ENCODE peak calls at places on chromosomes 12 and 14, in ten cellular contexts. E is uterus, T is RWPE2, D is astrocyte of the spinal cord, H is GM06990, A is tibial artery, K is lower lobe of right lung, Q is ovary, R is WTC11, C is endodermal cell. G is an unnamed sample.

GRCh38 chr12:57632898-57633825 is at the start of gene B4GALNT1:
- DNase-seq in E (peak), T (peak), D (peak), H (peak), A (no peak), K (peak), Q (peak), R (peak), C (peak), G (peak)

GRCh38 chr12:96401061-96401871 is 1.0 kb upstream of the CDK17 start:
- DNase-seq in E (no peak), T (no peak), D (peak), H (peak), A (no peak), K (no peak), Q (peak), R (no peak), C (peak), G (no peak)

GRCh38 chr12:114701553-114701952 is 17.6 kb upstream of the TBX3 start:
- DNase-seq in E (no peak), T (no peak), D (no peak), H (no peak), A (no peak), K (no peak), Q (no peak), R (no peak), C (no peak), G (no peak)

GRCh38 chr12:53737951-53738833 is 10.9 kb upstream of the CALCOCO1 start:
- DNase-seq in E (no peak), T (no peak), D (no peak), H (no peak), A (no peak), K (no peak), Q (no peak), R (peak), C (peak), G (no peak)

GRCh38 chr14:50964683-50965390 is 20.6 kb upstream of the PYGL start:
- DNase-seq in E (peak), T (peak), D (peak), H (no peak), A (peak), K (no peak), Q (no peak), R (no peak), C (no peak), G (no peak)

GRCh38 chr12:101076940-101077351 is 133.1 kb downstream of the SLC5A8 start:
- DNase-seq in E (no peak), T (no peak), D (no peak), H (no peak), A (no peak), K (no peak), Q (no peak), R (no peak), C (peak), G (no peak)

GRCh38 chr12:13171921-13172859 is 24.3 kb upstream of the EMP1 start:
- DNase-seq in E (no peak), T (peak), D (no peak), H (peak), A (no peak), K (no peak), Q (no peak), R (peak), C (peak), G (no peak)

GRCh38 chr14:35401853-35402252 is 2.7 kb downstream of the NFKBIA start:
- DNase-seq in E (peak), T (no peak), D (no peak), H (no peak), A (peak), K (no peak), Q (peak), R (no peak), C (no peak), G (no peak)

GRCh38 chr14:100900837-100901390 is 2.6 kb downstream of the RTL1 start:
- DNase-seq in E (no peak), T (peak), D (no peak), H (no peak), A (peak), K (peak), Q (peak), R (peak), C (peak), G (peak)

GRCh38 chr12:48265792-48266191 is 62.7 kb upstream of the OR10AD1 start:
- DNase-seq in E (no peak), T (no peak), D (no peak), H (no peak), A (no peak), K (no peak), Q (no peak), R (no peak), C (no peak), G (no peak)

GRCh38 chr14:67586302-67586701 is 13.8 kb downstream of the PIGH start:
- DNase-seq in E (no peak), T (no peak), D (no peak), H (no peak), A (no peak), K (no peak), Q (no peak), R (no peak), C (no peak), G (no peak)

GRCh38 chr12:72282721-72283120 is 10.6 kb downstream of the TRHDE start:
- DNase-seq in E (no peak), T (no peak), D (peak), H (no peak), A (no peak), K (no peak), Q (no peak), R (no peak), C (no peak), G (no peak)

GRCh38 chr14:61973981-61974380 is 211.8 kb downstream of the SNAPC1 start:
- DNase-seq in E (no peak), T (no peak), D (peak), H (no peak), A (no peak), K (no peak), Q (no peak), R (no peak), C (no peak), G (no peak)

GRCh38 chr14:90567191-90567590 is 170.4 kb downstream of the CALM1 start:
- DNase-seq in E (no peak), T (peak), D (no peak), H (no peak), A (no peak), K (no peak), Q (no peak), R (no peak), C (no peak), G (peak)

GRCh38 chr14:20332386-20332945 is 613 bp downstream of the CCNB1IP1 start:
- DNase-seq in E (no peak), T (no peak), D (no peak), H (no peak), A (no peak), K (no peak), Q (no peak), R (no peak), C (peak), G (no peak)

GRCh38 chr14:22112004-22112403 is 438.4 kb upstream of the OR4E1 start:
- DNase-seq in E (no peak), T (no peak), D (no peak), H (no peak), A (no peak), K (no peak), Q (no peak), R (peak), C (peak), G (no peak)

GRCh38 chr14:60724080-60724618 is at the start of gene SIX4:
- DNase-seq in E (peak), T (peak), D (peak), H (peak), A (peak), K (peak), Q (peak), R (peak), C (peak), G (no peak)

GRCh38 chr12:75289678-75290200 is 40.4 kb downstream of the CAPS2 start:
- DNase-seq in E (no peak), T (no peak), D (peak), H (no peak), A (no peak), K (no peak), Q (no peak), R (no peak), C (no peak), G (no peak)

GRCh38 chr14:50796391-50796790 is 34.6 kb downstream of the NIN start:
- DNase-seq in E (no peak), T (no peak), D (no peak), H (no peak), A (no peak), K (no peak), Q (no peak), R (no peak), C (no peak), G (no peak)

GRCh38 chr12:28446031-28446430 is 255.8 kb downstream of the CCDC91 start:
- DNase-seq in E (no peak), T (no peak), D (peak), H (no peak), A (no peak), K (no peak), Q (no peak), R (no peak), C (no peak), G (no peak)

GRCh38 chr12:22624908-22625646 is at the start of gene ETNK1:
- DNase-seq in E (peak), T (peak), D (peak), H (peak), A (peak), K (peak), Q (peak), R (peak), C (peak), G (peak)
- TF ChIP-seq CTCF in E (no peak), T (no peak), D (no peak), H (no peak), A (peak), K (no peak), Q (no peak), R (no peak), C (peak), G (peak)

GRCh38 chr12:65511134-65511912 is 232.8 kb downstream of the MSRB3 start:
- DNase-seq in E (peak), T (no peak), D (peak), H (no peak), A (peak), K (no peak), Q (no peak), R (no peak), C (no peak), G (no peak)
- TF ChIP-seq CTCF in E (no peak), T (no peak), D (peak), H (no peak), A (no peak), K (no peak), Q (no peak), R (no peak), C (no peak), G (no peak)

DNA sequence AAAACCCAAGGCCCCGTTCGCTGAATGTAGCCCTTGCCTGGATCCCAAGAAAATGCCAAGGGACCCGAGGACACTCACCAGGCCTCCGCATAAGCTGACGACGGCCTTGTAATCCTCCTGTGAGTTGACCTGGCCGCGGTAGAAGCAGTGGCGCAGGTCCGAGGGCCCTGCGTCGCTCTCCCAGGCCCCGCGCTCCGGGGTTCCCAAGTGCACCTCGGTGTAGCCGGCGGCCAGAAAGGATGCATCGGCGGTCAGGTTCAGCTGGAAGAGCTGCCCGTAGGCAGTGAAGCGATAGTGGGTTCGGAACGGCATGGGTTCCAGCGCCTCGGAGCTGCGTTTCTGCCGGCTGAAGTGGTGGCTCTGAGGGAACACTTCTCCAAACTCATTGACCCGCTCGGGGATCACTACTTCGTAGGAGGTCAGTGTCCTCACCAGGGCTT is 1.2 kb downstream of the ADAMTS20 start:
- DNase-seq in E (no peak), T (no peak), D (no peak), H (no peak), A (no peak), K (no peak), Q (no peak), R (peak), C (peak), G (no peak)
- TF ChIP-seq CTCF in E (no peak), T (no peak), D (no peak), H (no peak), A (no peak), K (no peak), Q (no peak), R (no peak), C (no peak), G (no peak)

GRCh38 chr12:132601171-132601883 is 9.1 kb downstream of the LRCOL1 start:
- DNase-seq in E (no peak), T (no peak), D (no peak), H (no peak), A (no peak), K (no peak), Q (no peak), R (no peak), C (no peak), G (no peak)

GRCh38 chr12:132603240-132604107 is 6.9 kb downstream of the LRCOL1 start:
- DNase-seq in E (no peak), T (no peak), D (no peak), H (no peak), A (no peak), K (peak), Q (no peak), R (no peak), C (no peak), G (peak)

GRCh38 chr12:132597333-132598283 is 12.8 kb downstream of the LRCOL1 start:
- DNase-seq in E (no peak), T (no peak), D (peak), H (no peak), A (no peak), K (no peak), Q (peak), R (peak), C (peak), G (no peak)

GRCh38 chr12:132602578-132603239 is 7.7 kb downstream of the LRCOL1 start:
- DNase-seq in E (peak), T (no peak), D (no peak), H (no peak), A (no peak), K (peak), Q (no peak), R (no peak), C (peak), G (no peak)

GRCh38 chr12:132600048-132601032 is 10.0 kb downstream of the LRCOL1 start:
- DNase-seq in E (peak), T (no peak), D (peak), H (no peak), A (peak), K (peak), Q (peak), R (peak), C (peak), G (no peak)
- TF ChIP-seq CTCF in E (peak), T (peak), D (peak), H (peak), A (peak), K (peak), Q (peak), R (no peak), C (peak), G (peak)

DNA sequence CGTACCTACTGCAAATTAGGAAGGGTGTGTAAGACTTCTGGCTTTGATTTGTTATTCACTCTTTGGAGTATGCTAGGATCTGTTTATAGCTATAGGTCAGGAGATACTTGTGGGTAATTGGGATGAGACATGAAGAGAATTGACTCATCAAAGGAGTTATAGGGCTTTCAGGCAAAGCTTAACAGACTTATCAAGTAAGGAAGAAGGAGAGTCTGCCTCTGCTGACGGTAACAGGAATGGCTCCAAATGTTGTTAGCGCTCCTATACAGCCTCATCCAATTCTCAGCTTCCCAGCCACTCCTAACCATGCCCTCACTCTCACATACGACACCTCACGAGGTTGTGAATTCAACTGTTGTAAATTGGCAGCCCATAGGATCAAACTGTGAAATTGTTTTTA is 140.5 kb downstream of the KCNA5 start:
- DNase-seq in E (no peak), T (no peak), D (no peak), H (no peak), A (no peak), K (no peak), Q (no peak), R (no peak), C (no peak), G (no peak)
- TF ChIP-seq CTCF in E (no peak), T (no peak), D (no peak), H (no peak), A (no peak), K (no peak), Q (no peak), R (no peak), C (peak), G (no peak)